ENCODE peak calls at places on chromosome 7, in five cellular contexts. H is A549, Z is K562, F is SK-N-SH, A is GM12878. I is an unnamed sample.

GRCh38 chr7:44292418-44292817 is 33.0 kb downstream of the CAMK2B start:
- DNase-seq in H (no peak), Z (no peak), F (no peak), A (no peak), I (no peak)

GRCh38 chr7:105648561-105649401 is 67.5 kb upstream of the EFCAB10 start:
- DNase-seq in H (peak; percentile 73), Z (no peak), F (peak; percentile 57), A (no peak), I (no peak)

GRCh38 chr7:70614237-70614984 is 517.5 kb upstream of the GALNT17 start:
- DNase-seq in H (no peak), Z (no peak), F (peak; percentile 91), A (no peak), I (peak; percentile 30)

GRCh38 chr7:76133839-76134238 is 67.9 kb upstream of the SRRM3 start:
- DNase-seq in H (no peak), Z (no peak), F (no peak), A (no peak), I (no peak)

GRCh38 chr7:44392618-44393010 is 67.2 kb upstream of the CAMK2B start:
- DNase-seq in H (no peak), Z (no peak), F (no peak), A (no peak), I (no peak)

GRCh38 chr7:21946228-21946709 is 570 bp upstream of the CDCA7L start:
- DNase-seq in H (no peak), Z (no peak), F (no peak), A (no peak), I (no peak)

GRCh38 chr7:24591152-24591551 is 17.9 kb downstream of the PALS2 start:
- DNase-seq in H (no peak), Z (no peak), F (no peak), A (no peak), I (no peak)

GRCh38 chr7:100763556-100764140 is 30.3 kb downstream of the ZAN start:
- DNase-seq in H (no peak), Z (no peak), F (no peak), A (no peak), I (no peak)

GRCh38 chr7:140349172-140349771 is 49.1 kb downstream of the SLC37A3 start:
- DNase-seq in H (no peak), Z (no peak), F (peak; percentile 42), A (no peak), I (peak; percentile 20)

GRCh38 chr7:132035517-132036362 is 479.3 kb upstream of the PODXL start:
- DNase-seq in H (no peak), Z (no peak), F (no peak), A (no peak), I (no peak)

GRCh38 chr7:49911906-49912305 is 138.5 kb downstream of the VWC2 start:
- DNase-seq in H (no peak), Z (no peak), F (no peak), A (no peak), I (no peak)

GRCh38 chr7:2760098-2760889 is 72.3 kb downstream of the AMZ1 start:
- DNase-seq in H (peak; percentile 66), Z (peak; percentile 39), F (peak; percentile 85), A (no peak), I (peak; percentile 54)

GRCh38 chr7:2763607-2764006 is 75.6 kb downstream of the AMZ1 start:
- DNase-seq in H (no peak), Z (no peak), F (no peak), A (no peak), I (no peak)

GRCh38 chr7:2761801-2762497 is 73.9 kb downstream of the AMZ1 start:
- DNase-seq in H (no peak), Z (no peak), F (no peak), A (no peak), I (no peak)

GRCh38 chr7:2761131-2761624 is 73.2 kb downstream of the AMZ1 start:
- DNase-seq in H (no peak), Z (no peak), F (peak; percentile 76), A (no peak), I (no peak)

GRCh38 chr7:2764621-2765020 is 76.6 kb downstream of the AMZ1 start:
- DNase-seq in H (no peak), Z (no peak), F (no peak), A (no peak), I (no peak)
- TF ChIP-seq RCOR1 in H (no peak), Z (no peak), F (no peak), A (no peak), I (no peak)

DNA sequence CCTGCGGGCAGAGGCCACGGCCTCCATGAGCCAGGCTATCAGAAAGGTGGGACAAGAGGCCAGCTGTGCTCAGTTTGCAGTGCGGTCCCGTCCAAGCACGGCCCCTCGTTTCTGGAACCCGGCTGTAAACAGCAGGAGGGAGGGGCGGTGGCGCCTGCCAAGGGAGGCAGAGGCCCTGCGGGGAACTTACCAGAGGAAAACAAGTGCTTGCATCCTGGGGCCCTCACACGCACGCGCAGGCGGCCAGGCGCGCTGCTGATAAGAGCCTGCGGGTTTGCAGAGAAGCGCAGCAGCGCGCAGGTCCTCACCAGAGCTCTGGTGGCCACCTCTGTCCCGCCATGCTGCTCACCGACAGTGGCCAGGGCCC is 10.7 kb downstream of the GPR146 start:
- DNase-seq in H (no peak), Z (peak; percentile 91), F (peak; percentile 92), A (no peak), I (peak; percentile 26)
- TF ChIP-seq RCOR1 in H (no peak), Z (peak; percentile 83), F (no peak), A (no peak), I (no peak)

DNA sequence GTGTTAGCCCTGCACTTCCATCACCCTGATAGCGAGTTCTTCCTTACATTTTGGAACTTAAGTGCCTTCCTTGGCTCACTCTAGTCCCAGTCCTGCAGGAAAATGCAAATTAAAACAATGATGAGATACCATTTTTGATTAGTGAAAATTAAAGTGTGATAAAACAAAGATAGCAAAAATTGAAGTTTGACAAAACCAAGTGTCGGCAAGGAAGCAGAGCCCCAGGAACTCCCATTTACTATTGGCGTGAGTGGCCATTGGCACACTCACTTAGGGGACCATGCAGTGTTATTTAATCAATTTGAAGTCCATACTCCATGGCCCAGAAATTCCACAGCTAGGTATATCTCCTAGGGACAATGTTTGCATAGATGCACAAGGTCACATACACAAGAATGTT is 28.4 kb downstream of the LAMB4 start:
- DNase-seq in H (no peak), Z (no peak), F (no peak), A (no peak), I (no peak)
- TF ChIP-seq RCOR1 in H (no peak), Z (no peak), F (no peak), A (no peak), I (no peak)

DNA sequence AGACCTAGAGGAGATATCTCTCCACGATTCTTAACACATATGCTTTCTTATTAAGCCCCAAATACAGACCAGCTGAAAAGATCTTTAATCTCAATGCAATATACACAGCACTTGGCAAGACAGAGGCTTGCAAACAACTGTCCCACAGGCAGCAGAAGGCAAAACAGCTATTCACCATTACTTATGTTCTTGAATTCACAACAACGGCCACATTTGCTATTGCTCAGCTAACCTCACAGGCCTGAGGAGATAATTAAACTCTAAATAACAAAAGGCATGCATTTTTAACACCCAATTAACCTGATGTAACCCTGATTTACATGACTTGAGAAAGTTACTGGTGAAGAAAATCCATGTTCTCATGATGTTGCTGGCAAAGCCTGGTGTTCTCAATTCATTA is 216.4 kb downstream of the CRPPA start:
- DNase-seq in H (no peak), Z (no peak), F (no peak), A (no peak), I (no peak)
- TF ChIP-seq RCOR1 in H (no peak), Z (no peak), F (no peak), A (no peak), I (no peak)

GRCh38 chr7:28219793-28220192 is 39.2 kb upstream of the JAZF1 start:
- DNase-seq in H (no peak), Z (no peak), F (no peak), A (no peak), I (no peak)

DNA sequence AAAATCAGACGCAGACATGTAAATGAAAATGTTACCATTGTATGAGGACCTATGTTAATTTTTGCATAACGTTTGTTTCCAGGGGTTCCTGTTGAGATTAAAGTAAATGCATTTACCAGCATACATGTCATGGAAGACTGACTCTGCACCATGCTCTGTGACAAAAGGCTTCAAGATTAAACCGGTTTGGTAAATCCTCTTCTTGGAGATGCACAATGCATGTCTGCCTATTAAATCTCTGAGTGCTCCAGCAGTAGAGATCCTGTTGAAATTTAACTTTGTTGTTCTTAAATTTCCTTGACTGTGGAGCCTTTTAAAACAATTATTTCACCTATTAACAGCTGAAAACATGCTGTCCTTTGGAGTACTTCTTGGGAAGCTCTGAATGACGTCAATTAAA is 36.6 kb upstream of the JAZF1 start:
- DNase-seq in H (no peak), Z (no peak), F (no peak), A (no peak), I (no peak)
- TF ChIP-seq RCOR1 in H (no peak), Z (no peak), F (no peak), A (no peak), I (no peak)